ENCODE peak calls at places on chromosomes 11 and 22, in four cellular contexts. J is NCI-H345, Z is BJ, M is posterior vena cava. P is an unnamed sample.

GRCh38 chr22:36564422-36565151 is 35.6 kb upstream of the EIF3D start:
- DNase-seq in J (no peak), Z (no peak), M (no peak), P (no peak)

GRCh38 chr11:97136067-97136466 is 746.3 kb downstream of the JRKL start:
- DNase-seq in J (no peak), Z (no peak), M (no peak), P (no peak)

GRCh38 chr11:76825726-76826396 is 34.9 kb upstream of the ACER3 start:
- DNase-seq in J (no peak), Z (no peak), M (no peak), P (no peak)

GRCh38 chr11:27282141-27282590 is 80.8 kb downstream of the CCDC34 start:
- DNase-seq in J (no peak), Z (peak), M (no peak), P (no peak)

GRCh38 chr11:28878025-28878424 is 769.8 kb downstream of the METTL15 start:
- DNase-seq in J (no peak), Z (no peak), M (no peak), P (no peak)

GRCh38 chr22:50151571-50152537 is 18.7 kb upstream of the PANX2 start:
- DNase-seq in J (no peak), Z (no peak), M (peak), P (no peak)

GRCh38 chr11:30314625-30315024 is 8.3 kb upstream of the ARL14EP start:
- DNase-seq in J (no peak), Z (no peak), M (no peak), P (no peak)

GRCh38 chr22:49540571-49541450 is 286.9 kb downstream of the BRD1 start:
- DNase-seq in J (no peak), Z (no peak), M (peak), P (no peak)

GRCh38 chr11:1546077-1546535 is 26.0 kb downstream of the DUSP8 start:
- DNase-seq in J (peak), Z (no peak), M (no peak), P (no peak)

GRCh38 chr11:64428685-64429084 is 69.7 kb downstream of the RPS6KA4 start:
- DNase-seq in J (no peak), Z (no peak), M (peak), P (no peak)

P was measured in NCI-H1436.